ENCODE peak calls at places on chromosomes 1 and 21, in seven cellular contexts. I is Calu3, W is ovary, D is mucosa of descending colon, N is thoracic aorta, T is astrocyte of the spinal cord, B is NB4. A is an unnamed sample.

GRCh38 chr1:89130716-89131115 is 4.8 kb upstream of the GBP2 start:
- DNase-seq in D (no peak), I (no peak), B (no peak), T (no peak), W (no peak), N (no peak), A (no peak)

GRCh38 chr1:83508485-83509151 is 490.3 kb downstream of the TTLL7 start:
- DNase-seq in N (no peak), W (no peak), T (peak), D (no peak), I (no peak), B (no peak), A (no peak)

GRCh38 chr1:228374711-228375577 is 31.7 kb downstream of the TRIM11 start:
- DNase-seq in N (peak), W (peak), D (peak), T (peak), I (no peak), B (no peak), A (no peak)

GRCh38 chr1:17725084-17725718 is 29.9 kb upstream of the ACTL8 start:
- DNase-seq in B (no peak), D (no peak), N (no peak), W (no peak), I (no peak), T (no peak), A (no peak)

GRCh38 chr1:6150006-6150938 is 29.8 kb downstream of the CHD5 start:
- DNase-seq in D (no peak), T (no peak), B (no peak), W (no peak), N (no peak), I (no peak), A (no peak)

GRCh38 chr1:40014812-40015594 is 25.5 kb upstream of the CAP1 start:
- DNase-seq in W (no peak), T (peak), B (no peak), N (no peak), I (no peak), D (no peak), A (no peak)

GRCh38 chr1:182556279-182556678 is 32.8 kb downstream of the RNASEL start:
- DNase-seq in W (no peak), I (no peak), T (no peak), D (no peak), N (no peak), B (no peak), A (no peak)

GRCh38 chr1:32066489-32066873 is 6.3 kb upstream of the TMEM39B start:
- DNase-seq in I (peak), B (peak), N (peak), D (no peak), T (peak), W (peak), A (no peak)

GRCh38 chr1:36457691-36458090 is 6.5 kb downstream of the MRPS15 start:
- DNase-seq in N (no peak), D (no peak), W (no peak), T (no peak), I (no peak), B (peak), A (no peak)

GRCh38 chr21:25496825-25497482 is 110.3 kb downstream of the MRPL39 start:
- DNase-seq in T (peak), D (no peak), I (no peak), W (no peak), N (no peak), B (no peak), A (no peak)

GRCh38 chr1:27070390-27071048 is 57.9 kb upstream of the TENT5B start:
- DNase-seq in D (no peak), I (no peak), N (no peak), B (no peak), W (no peak), T (no peak), A (no peak)

GRCh38 chr1:6580588-6581270 is 935 bp downstream of the ZBTB48 start:
- DNase-seq in N (no peak), W (no peak), T (no peak), D (no peak), I (no peak), B (peak), A (no peak)

GRCh38 chr1:51519048-51519856 is at the start of gene EPS15:
- DNase-seq in B (peak), N (peak), T (peak), W (peak), I (peak), D (peak), A (peak)

GRCh38 chr1:39865762-39866161 is 17.5 kb downstream of the TRIT1 start:
- DNase-seq in T (no peak), N (no peak), I (no peak), B (no peak), D (no peak), W (no peak), A (no peak)

GRCh38 chr1:85406887-85407593 is 57.9 kb downstream of the DDAH1 start:
- DNase-seq in W (peak), I (peak), D (no peak), T (peak), N (peak), B (no peak), A (no peak)

GRCh38 chr21:46551636-46552241 is 53.1 kb downstream of the S100B start:
- DNase-seq in T (no peak), W (no peak), D (peak), N (no peak), B (peak), I (no peak), A (no peak)

GRCh38 chr1:224592636-224593579 is 23.2 kb upstream of the CNIH3 start:
- DNase-seq in W (no peak), D (no peak), T (peak), I (peak), N (no peak), B (peak), A (no peak)

GRCh38 chr1:23163395-23163794 is 5.3 kb downstream of the LUZP1 start:
- DNase-seq in N (no peak), B (no peak), W (no peak), I (no peak), D (no peak), T (no peak), A (no peak)

GRCh38 chr1:29197590-29197924 is 15.9 kb upstream of the SRSF4 start:
- DNase-seq in I (peak), N (no peak), B (peak), W (no peak), D (no peak), T (peak), A (no peak)

GRCh38 chr1:180888870-180889269 is 23.8 kb upstream of the KIAA1614 start:
- DNase-seq in W (no peak), N (no peak), I (no peak), D (no peak), T (no peak), B (no peak), A (no peak)

GRCh38 chr1:75520862-75521261 is 90.1 kb downstream of the SLC44A5 start:
- DNase-seq in I (no peak), N (no peak), T (no peak), W (no peak), B (no peak), D (no peak), A (no peak)

GRCh38 chr1:89980605-89981004 is 14.3 kb upstream of the ZNF326 start:
- DNase-seq in B (no peak), N (no peak), W (no peak), T (no peak), D (no peak), I (no peak), A (no peak)

GRCh38 chr1:39631361-39632331 is 7.8 kb downstream of the HEYL start:
- DNase-seq in D (no peak), T (no peak), I (no peak), W (no peak), B (no peak), N (no peak), A (no peak)

GRCh38 chr1:178664278-178664677 is 60.8 kb upstream of the RALGPS2 start:
- DNase-seq in N (no peak), W (no peak), I (no peak), D (no peak), T (no peak), B (peak), A (no peak)

GRCh38 chr1:206472886-206473285 is 2.6 kb downstream of the IKBKE start:
- DNase-seq in N (no peak), T (no peak), D (no peak), B (no peak), W (no peak), I (no peak), A (no peak)

GRCh38 chr1:219710529-219711194 is 97.8 kb upstream of the ZC3H11B start:
- DNase-seq in T (peak), N (no peak), B (peak), W (no peak), D (no peak), I (no peak), A (no peak)

GRCh38 chr1:18950415-18951026 is 6.0 kb downstream of the IFFO2 start:
- DNase-seq in N (peak), T (no peak), B (no peak), W (peak), I (no peak), D (no peak), A (no peak)

GRCh38 chr1:92040971-92041370 is 11.2 kb downstream of the EPHX4 start:
- DNase-seq in D (no peak), I (no peak), T (no peak), B (no peak), W (no peak), N (no peak), A (no peak)
- TF ChIP-seq CTCF in D (no peak), I (no peak), T (no peak), B (no peak), W (no peak), N (no peak), A (no peak)

GRCh38 chr1:87331319-87332269 is 2.9 kb downstream of the LMO4 start:
- DNase-seq in I (peak), W (peak), T (peak), N (peak), B (peak), D (peak), A (peak)
- TF ChIP-seq CTCF in I (no peak), W (no peak), T (peak), N (no peak), B (no peak), D (no peak), A (no peak)

DNA sequence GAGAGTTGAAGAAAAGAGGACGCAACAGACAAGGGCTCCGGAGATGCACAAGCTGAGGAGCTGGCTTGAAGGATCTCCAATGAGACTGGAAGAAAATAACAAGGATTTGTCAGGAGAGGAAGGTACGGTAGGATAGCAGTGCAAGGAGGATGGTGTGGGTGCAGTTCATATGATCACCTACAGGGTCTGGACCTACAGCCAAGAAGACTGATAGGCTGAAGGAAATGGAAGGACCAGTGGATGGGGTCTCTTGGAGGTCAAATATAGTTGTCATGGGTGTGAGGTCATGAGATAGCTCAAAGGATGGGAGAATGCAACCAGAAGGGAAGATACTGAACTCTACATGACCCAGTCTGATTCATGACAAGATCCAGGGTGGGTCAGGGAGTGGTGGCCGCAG is 15.2 kb upstream of the KANK4 start:
- DNase-seq in D (no peak), B (no peak), T (no peak), W (no peak), N (no peak), I (no peak), A (no peak)
- TF ChIP-seq CTCF in D (no peak), B (no peak), T (no peak), W (no peak), N (no peak), I (no peak), A (no peak)

GRCh38 chr1:71343686-71344416 is 263.0 kb upstream of the ZRANB2 start:
- DNase-seq in I (no peak), T (no peak), W (no peak), D (no peak), B (peak), N (no peak), A (no peak)
- TF ChIP-seq CTCF in I (no peak), T (peak), W (no peak), D (no peak), B (peak), N (no peak), A (no peak)

DNA sequence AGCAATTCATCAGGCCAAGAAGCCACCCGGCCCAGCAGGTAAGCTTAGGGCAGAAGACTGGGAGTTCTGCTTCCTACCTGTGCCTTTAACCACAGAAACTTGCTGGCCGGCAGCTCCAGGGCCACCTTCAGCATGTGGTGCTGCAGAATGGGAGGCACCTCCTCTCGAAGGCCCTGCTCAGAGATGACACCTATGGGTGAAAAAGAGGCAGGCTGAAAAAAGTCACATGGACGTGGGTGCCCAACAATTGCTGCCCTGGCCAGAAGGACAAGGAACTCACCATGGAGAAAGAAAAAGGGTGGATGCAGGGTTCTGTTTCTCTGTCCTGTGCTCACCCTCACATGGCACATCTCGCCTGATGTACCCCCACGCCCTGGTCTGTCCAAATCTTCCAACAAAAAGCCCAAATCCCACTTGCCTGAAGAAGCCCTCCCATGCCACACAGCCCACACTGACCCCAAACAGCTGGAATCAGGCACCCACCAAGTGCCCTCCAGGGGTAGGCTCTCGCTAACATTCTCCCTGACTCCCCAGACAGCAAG is 33.0 kb downstream of the URB1 start:
- DNase-seq in I (peak), W (no peak), N (no peak), D (no peak), B (peak), T (no peak), A (no peak)
- TF ChIP-seq CTCF in I (no peak), W (no peak), N (no peak), D (no peak), B (peak), T (peak), A (no peak)